ENCODE peak calls at places on chromosomes 3 and 15, in ten cellular contexts. D is choroid plexus epithelial cell; I is Peyer's patch; M is CD4-positive, alpha-beta T cell; C is CD8-positive, alpha-beta T cell; R is GM20000; P is stomach; Z is mesothelial cell of epicardium; T is astrocyte of the spinal cord; A is GM10248. W is an unnamed sample.

GRCh38 chr15:63968700-63969099 is 77.6 kb downstream of the DAPK2 start:
- DNase-seq in D (no peak), I (peak; percentile 50), M (no peak), C (no peak), R (no peak), P (no peak), Z (no peak), T (no peak), A (no peak), W (no peak)

GRCh38 chr3:194287977-194288706 is 63.0 kb downstream of the CPN2 start:
- DNase-seq in D (no peak), I (no peak), M (no peak), C (no peak), R (no peak), P (no peak), Z (no peak), T (no peak), A (no peak), W (no peak)

GRCh38 chr3:180615954-180616353 is 14.0 kb downstream of the TTC14 start:
- DNase-seq in D (no peak), I (no peak), M (no peak), C (no peak), R (no peak), P (no peak), Z (no peak), T (no peak), A (no peak), W (no peak)

GRCh38 chr15:100249096-100249815 is 92.5 kb downstream of the ADAMTS17 start:
- DNase-seq in D (no peak), I (peak; percentile 28), M (no peak), C (no peak), R (no peak), P (peak; percentile 18), Z (peak; percentile 9), T (no peak), A (no peak), W (no peak)

GRCh38 chr15:101539930-101540329 is 50.4 kb upstream of the PCSK6 start:
- DNase-seq in D (no peak), I (no peak), M (no peak), C (no peak), R (no peak), P (no peak), Z (peak; percentile 11), T (no peak), A (no peak), W (no peak)

GRCh38 chr3:129104051-129104450 is 17.6 kb downstream of the RAB43 start:
- DNase-seq in D (no peak), I (no peak), M (no peak), C (no peak), R (no peak), P (no peak), Z (no peak), T (no peak), A (no peak), W (no peak)

GRCh38 chr15:64845183-64845611 is 3.5 kb downstream of the PLEKHO2 start:
- DNase-seq in D (no peak), I (peak; percentile 72), M (no peak), C (no peak), R (no peak), P (no peak), Z (no peak), T (no peak), A (no peak), W (no peak)

GRCh38 chr15:68421798-68422402 is 10.1 kb downstream of the ITGA11 start:
- DNase-seq in D (peak; percentile 68), I (no peak), M (no peak), C (no peak), R (no peak), P (no peak), Z (peak; percentile 29), T (peak; percentile 60), A (no peak), W (no peak)

GRCh38 chr15:90230071-90230494 is 3.7 kb downstream of the CIB1 start:
- DNase-seq in D (no peak), I (peak; percentile 78), M (no peak), C (no peak), R (no peak), P (peak; percentile 83), Z (no peak), T (no peak), A (no peak), W (no peak)

DNA sequence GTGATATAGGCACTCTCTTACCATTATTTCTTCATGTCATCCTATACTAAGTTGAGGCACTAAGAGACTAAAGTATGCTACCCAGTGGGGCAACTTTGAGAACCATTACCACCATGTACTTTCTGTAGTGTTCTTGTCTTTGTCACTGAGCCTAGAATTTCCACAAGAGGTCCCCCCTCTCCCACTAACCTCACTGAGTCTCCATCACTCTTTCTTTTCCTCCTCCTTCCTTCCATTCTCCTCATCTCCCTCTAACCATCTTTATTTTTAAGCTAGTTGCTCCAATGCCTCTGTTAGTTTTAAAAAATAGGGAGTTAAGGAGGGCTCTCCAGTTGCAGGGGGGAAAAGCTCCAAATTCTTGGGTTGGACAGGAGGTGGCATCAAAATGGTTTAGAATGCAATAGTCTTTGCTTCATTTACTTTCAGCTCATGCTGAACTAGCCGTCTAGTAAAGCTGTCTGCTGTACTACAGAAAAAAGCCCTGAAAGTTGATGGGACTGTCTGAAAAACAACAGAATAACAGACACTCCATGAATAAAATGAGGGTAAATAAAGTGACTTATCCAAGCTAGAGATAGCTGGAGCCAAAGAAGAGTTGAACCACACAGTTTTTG is 85.1 kb upstream of the MYRIP start:
- DNase-seq in D (no peak), I (no peak), M (no peak), C (no peak), R (no peak), P (no peak), Z (no peak), T (no peak), A (no peak), W (no peak)
- TF ChIP-seq CTCF in D (peak; percentile 15), I (peak; percentile 34), M (no peak), C (no peak), R (no peak), P (peak; percentile 20), Z (no peak), T (peak; percentile 16), A (no peak), W (no peak)

GRCh38 chr3:11185564-11186317 is 31.4 kb downstream of the HRH1 start:
- DNase-seq in D (peak; percentile 88), I (peak; percentile 62), M (no peak), C (no peak), R (no peak), P (peak; percentile 75), Z (no peak), T (peak; percentile 91), A (no peak), W (no peak)
- TF ChIP-seq CTCF in D (no peak), I (no peak), M (no peak), C (no peak), R (no peak), P (no peak), Z (no peak), T (no peak), A (no peak), W (no peak)

GRCh38 chr3:115380883-115381572 is 233.9 kb upstream of the ZBTB20 start:
- DNase-seq in D (no peak), I (no peak), M (no peak), C (no peak), R (no peak), P (no peak), Z (no peak), T (no peak), A (no peak), W (no peak)
- TF ChIP-seq CTCF in D (peak; percentile 20), I (no peak), M (no peak), C (no peak), R (no peak), P (no peak), Z (peak; percentile 20), T (peak; percentile 23), A (no peak), W (no peak)

DNA sequence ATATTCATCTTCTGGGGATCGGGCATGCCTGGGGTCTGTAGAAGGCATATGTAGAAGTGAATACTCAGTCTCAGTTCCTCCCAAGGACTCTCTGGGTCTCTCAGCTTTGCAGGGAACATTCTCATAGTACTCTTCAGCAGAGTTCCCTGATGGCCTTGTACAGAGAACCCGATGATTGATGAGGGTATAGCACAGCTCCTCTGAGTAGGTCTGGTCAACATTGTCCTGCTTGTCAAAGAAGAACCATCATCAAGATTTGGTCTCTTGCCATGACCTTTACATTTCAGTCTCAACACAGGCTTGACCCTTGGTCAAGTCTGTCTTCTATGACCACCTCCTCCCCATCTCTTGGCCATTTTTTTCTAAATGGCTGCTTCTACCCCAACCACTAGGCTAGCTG is 9.5 kb downstream of the GCSAM start:
- DNase-seq in D (no peak), I (no peak), M (no peak), C (no peak), R (no peak), P (no peak), Z (no peak), T (no peak), A (no peak), W (no peak)
- TF ChIP-seq CTCF in D (no peak), I (no peak), M (no peak), C (no peak), R (no peak), P (no peak), Z (no peak), T (no peak), A (no peak), W (no peak)

GRCh38 chr3:158849747-158850146 is 47.9 kb downstream of the MFSD1 start:
- DNase-seq in D (no peak), I (no peak), M (no peak), C (no peak), R (no peak), P (no peak), Z (no peak), T (no peak), A (no peak), W (no peak)
- TF ChIP-seq CTCF in D (no peak), I (no peak), M (no peak), C (no peak), R (no peak), P (no peak), Z (no peak), T (no peak), A (no peak), W (no peak)

GRCh38 chr3:133938770-133939495 is 43.3 kb upstream of the RAB6B start:
- DNase-seq in D (peak; percentile 66), I (peak; percentile 3), M (no peak), C (no peak), R (no peak), P (peak; percentile 11), Z (peak; percentile 35), T (no peak), A (no peak), W (no peak)
- TF ChIP-seq CTCF in D (peak; percentile 65), I (no peak), M (no peak), C (no peak), R (no peak), P (no peak), Z (no peak), T (peak; percentile 55), A (no peak), W (no peak)

W was measured in natural killer cell.